ENCODE peak calls at places on chromosome 22, in ten cellular contexts. D, J, E, M, A, O, Q, R, F and T are unnamed samples.

GRCh38 chr22:45504703-45505341 is 2.1 kb downstream of the FBLN1 start:
- DNase-seq in F (no peak), E (no peak), D (no peak), A (no peak), M (peak), O (no peak), R (no peak), J (no peak), Q (no peak), T (no peak)

GRCh38 chr22:30878516-30879365 is 89.8 kb downstream of the MORC2 start:
- DNase-seq in F (no peak), Q (no peak), M (no peak), E (no peak), J (no peak), A (no peak), R (no peak), D (no peak), O (no peak), T (no peak)

GRCh38 chr22:39808087-39808486 is 85.5 kb downstream of the ENTHD1 start:
- DNase-seq in R (no peak), D (no peak), A (no peak), J (peak), M (no peak), Q (no peak), F (no peak), E (peak), O (no peak), T (no peak)

GRCh38 chr22:34055525-34056200 is 135.4 kb upstream of the LARGE1 start:
- DNase-seq in A (no peak), J (no peak), F (no peak), Q (no peak), D (no peak), M (no peak), R (no peak), O (no peak), E (no peak), T (no peak)

GRCh38 chr22:20531404-20532181 is 24.2 kb downstream of the MED15 start:
- DNase-seq in F (no peak), D (no peak), O (no peak), A (no peak), J (no peak), Q (no peak), R (no peak), M (peak), E (peak), T (no peak)

GRCh38 chr22:23365961-23366360 is 185.7 kb downstream of the BCR start:
- DNase-seq in F (no peak), Q (no peak), R (no peak), M (no peak), O (no peak), E (no peak), A (peak), J (no peak), D (no peak), T (no peak)

GRCh38 chr22:39466228-39467006 is 9.6 kb downstream of the MGAT3 start:
- DNase-seq in A (no peak), M (no peak), D (no peak), O (no peak), E (no peak), R (no peak), J (no peak), F (no peak), Q (no peak), T (no peak)

GRCh38 chr22:38843201-38843715 is 570 bp downstream of the NPTXR start:
- DNase-seq in D (peak), M (peak), A (no peak), Q (peak), F (no peak), O (peak), R (no peak), E (peak), J (peak), T (no peak)

GRCh38 chr22:38033522-38034277 is 23.5 kb upstream of the PICK1 start:
- DNase-seq in F (no peak), O (no peak), M (no peak), J (no peak), D (no peak), R (peak), E (no peak), Q (no peak), A (no peak), T (no peak)

GRCh38 chr22:43411040-43411919 is 534 bp upstream of the MPPED1 start:
- DNase-seq in Q (no peak), D (no peak), R (no peak), F (no peak), M (no peak), E (no peak), A (no peak), J (no peak), O (no peak), T (no peak)

GRCh38 chr22:37141476-37141875 is 8.2 kb downstream of the IL2RB start:
- DNase-seq in Q (no peak), E (no peak), J (no peak), O (no peak), F (no peak), M (no peak), R (no peak), D (no peak), A (no peak), T (no peak)

GRCh38 chr22:48367731-48368130 is 1459.9 kb downstream of the BRD1 start:
- DNase-seq in Q (no peak), E (no peak), J (no peak), D (no peak), R (no peak), F (no peak), O (no peak), M (no peak), A (peak), T (peak)

GRCh38 chr22:46245515-46245914 is 4.6 kb downstream of the CDPF1 start:
- DNase-seq in R (no peak), A (no peak), D (no peak), E (peak), J (no peak), O (no peak), Q (no peak), M (no peak), F (no peak), T (no peak)

GRCh38 chr22:28670691-28671261 is 8.9 kb downstream of the TTC28 start:
- DNase-seq in Q (no peak), M (no peak), R (no peak), J (no peak), O (no peak), E (no peak), F (no peak), A (no peak), D (no peak), T (no peak)

GRCh38 chr22:45268167-45268957 is 16.4 kb upstream of the UPK3A start:
- DNase-seq in R (no peak), D (no peak), A (no peak), J (no peak), M (peak), E (peak), F (no peak), O (peak), Q (no peak), T (no peak)

GRCh38 chr22:24426859-24427499 is 420 bp upstream of the ADORA2A start:
- DNase-seq in D (no peak), J (no peak), R (no peak), O (no peak), Q (peak), M (no peak), E (no peak), F (no peak), A (no peak), T (no peak)

GRCh38 chr22:30265851-30266444 is 703 bp downstream of the OSM start:
- DNase-seq in Q (peak), A (no peak), J (peak), F (no peak), D (peak), R (no peak), O (no peak), E (peak), M (no peak), T (no peak)

GRCh38 chr22:25623310-25623734 is 58.8 kb downstream of the GRK3 start:
- DNase-seq in M (no peak), Q (no peak), D (no peak), R (no peak), F (no peak), J (no peak), A (no peak), O (no peak), E (no peak), T (no peak)

GRCh38 chr22:36470162-36470993 is 11.1 kb downstream of the TXN2 start:
- DNase-seq in F (no peak), E (peak), O (peak), J (peak), M (peak), Q (peak), R (peak), A (peak), D (peak), T (no peak)

GRCh38 chr22:50114221-50114981 is 24.6 kb downstream of the MOV10L1 start:
- DNase-seq in Q (no peak), M (peak), A (no peak), E (no peak), O (peak), J (no peak), D (no peak), F (peak), R (no peak), T (no peak)

GRCh38 chr22:29867260-29867659 is 15.7 kb upstream of the MTMR3 start:
- DNase-seq in A (no peak), M (no peak), O (no peak), Q (no peak), R (no peak), F (no peak), J (no peak), D (no peak), E (no peak), T (no peak)

GRCh38 chr22:40463727-40464126 is 93.3 kb downstream of the SGSM3 start:
- DNase-seq in O (no peak), M (no peak), Q (no peak), A (no peak), D (no peak), R (no peak), J (peak), F (no peak), E (no peak), T (no peak)

GRCh38 chr22:39932918-39933649 is 27.1 kb upstream of the TMA7B start:
- DNase-seq in M (peak), F (no peak), J (peak), A (no peak), D (no peak), Q (peak), O (no peak), R (no peak), E (peak), T (no peak)

GRCh38 chr22:50276143-50276542 is 6.0 kb upstream of the MAPK11 start:
- DNase-seq in J (peak), R (no peak), O (no peak), A (no peak), F (no peak), Q (peak), D (no peak), M (peak), E (peak), T (no peak)

GRCh38 chr22:23370251-23370650 is 189.9 kb downstream of the BCR start:
- DNase-seq in J (no peak), R (no peak), M (no peak), D (no peak), F (no peak), O (no peak), Q (no peak), A (peak), E (no peak), T (no peak)